ENCODE peak calls at places on chromosomes 6 and 20, in ten cellular contexts. H, V, J, I, S, W, C, D, T and M are unnamed samples.

GRCh38 chr6:5132741-5133140 is 47.6 kb downstream of the PPP1R3G start:
- DNase-seq in T (peak; percentile 59), I (no peak), V (no peak), C (peak; percentile 76), J (peak; percentile 8), H (no peak), D (no peak), S (peak; percentile 37), W (peak; percentile 91), M (peak; percentile 20)

GRCh38 chr20:51574248-51575033 is 31.9 kb upstream of the NFATC2 start:
- DNase-seq in C (no peak), T (no peak), J (no peak), I (no peak), H (no peak), D (no peak), S (no peak), V (no peak), W (no peak), M (no peak)

GRCh38 chr6:150195996-150196417 is 53.2 kb downstream of the PPP1R14C start:
- DNase-seq in T (no peak), H (no peak), J (peak; percentile 68), I (no peak), C (no peak), S (no peak), W (no peak), D (no peak), V (no peak), M (no peak)

GRCh38 chr20:11719153-11719552 is 198.5 kb upstream of the BTBD3 start:
- DNase-seq in W (no peak), J (no peak), H (no peak), C (no peak), S (no peak), V (no peak), T (no peak), D (no peak), I (no peak), M (no peak)

GRCh38 chr6:47634210-47635047 is 64.0 kb upstream of the ADGRF4 start:
- DNase-seq in S (no peak), D (no peak), I (no peak), J (no peak), V (no peak), W (no peak), T (no peak), H (no peak), C (no peak), M (no peak)

GRCh38 chr6:160978141-160978926 is 13.2 kb upstream of the MAP3K4 start:
- DNase-seq in I (no peak), V (no peak), T (peak; percentile 29), C (peak; percentile 57), W (no peak), J (no peak), H (no peak), S (no peak), D (no peak), M (no peak)

GRCh38 chr20:24470031-24470781 is 777 bp downstream of the SYNDIG1 start:
- DNase-seq in C (peak; percentile 11), D (no peak), V (no peak), J (no peak), T (no peak), H (no peak), I (no peak), W (peak; percentile 77), S (no peak), M (no peak)

GRCh38 chr20:19834287-19834686 is 76.2 kb downstream of the RIN2 start:
- DNase-seq in W (no peak), T (no peak), S (no peak), D (no peak), J (no peak), V (no peak), I (no peak), C (no peak), H (no peak), M (no peak)

GRCh38 chr20:58184984-58185383 is 43.5 kb downstream of the ANKRD60 start:
- DNase-seq in D (no peak), I (no peak), V (no peak), S (no peak), T (no peak), C (no peak), J (no peak), H (no peak), W (no peak), M (no peak)

GRCh38 chr20:34864216-34864615 is 8.4 kb downstream of the GGT7 start:
- DNase-seq in I (no peak), J (no peak), V (no peak), W (no peak), D (no peak), C (no peak), T (no peak), H (no peak), S (peak; percentile 15), M (no peak)

GRCh38 chr6:169234634-169235033 is 19.0 kb downstream of the THBS2 start:
- DNase-seq in S (no peak), I (no peak), T (no peak), C (no peak), W (peak; percentile 51), J (no peak), D (no peak), V (no peak), H (no peak), M (no peak)

GRCh38 chr6:26141378-26141901 is 54.2 kb downstream of the HFE start:
- DNase-seq in D (no peak), C (no peak), S (no peak), W (no peak), V (no peak), T (no peak), H (no peak), I (no peak), J (no peak), M (no peak)

GRCh38 chr20:38523697-38524096 is 51.1 kb downstream of the RALGAPB start:
- DNase-seq in H (no peak), S (no peak), T (no peak), W (no peak), V (no peak), J (no peak), I (no peak), C (peak; percentile 30), D (no peak), M (no peak)

GRCh38 chr20:43942661-43943285 is 28.1 kb downstream of the TOX2 start:
- DNase-seq in W (no peak), C (peak; percentile 71), S (peak; percentile 64), D (peak; percentile 47), J (no peak), T (no peak), V (no peak), H (no peak), I (no peak), M (no peak)

GRCh38 chr6:45619994-45620471 is 242.3 kb upstream of the SUPT3H start:
- DNase-seq in V (no peak), W (no peak), D (peak; percentile 43), C (peak; percentile 62), S (no peak), H (no peak), J (no peak), T (no peak), I (no peak), M (no peak)

GRCh38 chr6:15509335-15509933 is 153.4 kb downstream of the DTNBP1 start:
- DNase-seq in J (no peak), C (no peak), H (no peak), S (no peak), D (no peak), W (peak; percentile 61), I (no peak), T (no peak), V (no peak), M (no peak)

GRCh38 chr6:37019065-37019450 is 13.6 kb downstream of the FGD2 start:
- DNase-seq in J (no peak), V (peak; percentile 44), T (no peak), H (no peak), I (no peak), W (no peak), S (no peak), C (no peak), D (no peak), M (no peak)

GRCh38 chr6:139650941-139651340 is 276.5 kb upstream of the CITED2 start:
- DNase-seq in D (no peak), W (no peak), J (no peak), C (no peak), T (no peak), I (no peak), S (no peak), H (no peak), V (no peak), M (no peak)

GRCh38 chr6:139647816-139648215 is 273.4 kb upstream of the CITED2 start:
- DNase-seq in H (no peak), J (no peak), V (no peak), W (no peak), S (no peak), T (no peak), D (no peak), C (no peak), I (no peak), M (no peak)

GRCh38 chr6:139648430-139649000 is 274.1 kb upstream of the CITED2 start:
- DNase-seq in T (no peak), C (no peak), H (no peak), J (no peak), V (no peak), W (no peak), I (no peak), S (no peak), D (no peak), M (no peak)

GRCh38 chr6:139649718-139650117 is 275.3 kb upstream of the CITED2 start:
- DNase-seq in I (no peak), S (no peak), H (no peak), D (no peak), C (no peak), V (no peak), T (no peak), W (no peak), J (no peak), M (no peak)

GRCh38 chr6:139649128-139649527 is 274.7 kb upstream of the CITED2 start:
- DNase-seq in I (no peak), T (no peak), V (no peak), W (no peak), S (no peak), J (no peak), D (no peak), H (no peak), C (no peak), M (no peak)
- H3K27ac ChIP-seq in I (no peak overlapping the region), T (no peak overlapping the region), V (no peak overlapping the region), W (no peak overlapping the region), S (no peak overlapping the region), J (no peak overlapping the region), D (no peak overlapping the region), H (no peak overlapping the region), C (no peak overlapping the region), M (no peak overlapping the region)

GRCh38 chr6:32664827-32665362 is 1.6 kb downstream of the HLA-DQB1 start:
- DNase-seq in D (no peak), W (no peak), S (peak; percentile 60), T (no peak), C (no peak), J (peak; percentile 43), H (peak; percentile 39), I (peak; percentile 44), V (no peak), M (no peak)
- H3K27ac ChIP-seq in D (no peak overlapping the region), W (no peak overlapping the region), S (no peak overlapping the region), T (no peak overlapping the region), C (no peak overlapping the region), J (peak overlapping the region; percentile 99), H (peak overlapping the region; percentile 59), I (no peak overlapping the region), V (no peak overlapping the region), M (no peak overlapping the region)

GRCh38 chr6:168138436-168138835 is 59.4 kb upstream of the FRMD1 start:
- DNase-seq in D (no peak), I (peak; percentile 11), J (no peak), C (no peak), V (no peak), W (no peak), T (no peak), S (peak; percentile 42), H (no peak), M (no peak)
- H3K27ac ChIP-seq in D (no peak overlapping the region), I (no peak overlapping the region), J (no peak overlapping the region), C (no peak overlapping the region), V (no peak overlapping the region), W (no peak overlapping the region), T (no peak overlapping the region), S (no peak overlapping the region), H (no peak overlapping the region), M (no peak overlapping the region)

GRCh38 chr6:33413601-33414120 is 2.8 kb downstream of the PHF1 start:
- DNase-seq in D (no peak), I (no peak), V (no peak), T (no peak), C (no peak), S (no peak), H (no peak), J (no peak), W (no peak), M (no peak)
- H3K27ac ChIP-seq in D (no peak overlapping the region), I (no peak overlapping the region), V (no peak overlapping the region), T (no peak overlapping the region), C (no peak overlapping the region), S (no peak overlapping the region), H (no peak overlapping the region), J (no peak overlapping the region), W (no peak overlapping the region), M (no peak overlapping the region)